ENCODE peak calls at places on chromosomes 13 and 19, in four cellular contexts. N is ovary; V is activated naive CD8-positive, alpha-beta T cell treated with anti-CD3 and anti-CD28 coated beads for 36 hours; P is choroid plexus epithelial cell. O is an unnamed sample.

GRCh38 chr13:38530492-38530891 is 156.4 kb upstream of the FREM2 start:
- DNase-seq in P (peak), N (no peak), V (no peak), O (no peak)

GRCh38 chr19:46493236-46494114 is 2.2 kb downstream of the PNMA8B start:
- DNase-seq in N (peak), V (peak), P (peak), O (peak)

GRCh38 chr19:16894080-16894479 is 5.3 kb downstream of the F2RL3 start:
- DNase-seq in V (no peak), N (no peak), P (no peak), O (no peak)

GRCh38 chr19:34712606-34713261 is 21.3 kb upstream of the ZNF181 start:
- DNase-seq in N (peak), V (peak), P (peak), O (peak)

GRCh38 chr19:1747285-1748114 is 5.8 kb upstream of the ONECUT3 start:
- DNase-seq in V (peak), P (peak), N (no peak), O (peak)

GRCh38 chr19:36378625-36379509 is at the start of gene ZFP14:
- DNase-seq in V (peak), P (peak), N (peak), O (peak)

GRCh38 chr19:13932911-13933393 is 5.3 kb downstream of the PODNL1 start:
- DNase-seq in P (no peak), N (no peak), V (no peak), O (no peak)

GRCh38 chr19:6772028-6772865 is at the start of gene VAV1:
- DNase-seq in P (no peak), V (peak), N (no peak), O (peak)

GRCh38 chr13:108777421-108778420 is 148.3 kb downstream of the MYO16 start:
- DNase-seq in P (peak), V (no peak), N (no peak), O (no peak)

GRCh38 chr13:97432232-97432916 is 1.6 kb upstream of the RAP2A start:
- DNase-seq in N (no peak), P (no peak), V (no peak), O (no peak)

GRCh38 chr13:20431080-20431479 is 94.6 kb downstream of the CRYL1 start:
- DNase-seq in N (no peak), V (no peak), P (no peak), O (no peak)

GRCh38 chr13:64471916-64472315 is 2758.2 kb downstream of the PCDH9 start:
- DNase-seq in P (peak), V (no peak), N (no peak), O (no peak)

GRCh38 chr13:51541037-51541436 is 43.2 kb upstream of the WDFY2 start:
- DNase-seq in N (no peak), P (no peak), V (no peak), O (no peak)

GRCh38 chr19:5691205-5691929 is 1.3 kb downstream of the RPL36 start:
- DNase-seq in N (peak), V (peak), P (peak), O (peak)

GRCh38 chr19:51695702-51696315 is 2.7 kb downstream of the SPACA6 start:
- DNase-seq in N (no peak), V (no peak), P (no peak), O (no peak)

GRCh38 chr13:99370476-99371272 is 63.5 kb upstream of the GPR183 start:
- DNase-seq in V (no peak), N (no peak), P (no peak), O (peak)

GRCh38 chr19:46205183-46205984 is 24.2 kb upstream of the IGFL1 start:
- DNase-seq in N (no peak), V (no peak), P (no peak), O (no peak)

GRCh38 chr19:5060591-5061339 is 91.9 kb downstream of the KDM4B start:
- DNase-seq in P (no peak), N (no peak), V (no peak), O (no peak)

O was measured in stimulated activated naive CD8-positive, alpha-beta T cell treated with anti-CD3 and anti-CD28 coated beads, Interleukin-15, Interleukin-2, amounts not matched to agents 100 U/mL and 50 U/mL, for 24 hours.